ENCODE peak calls at places on chromosomes 13 and 19, in six cellular contexts. One of them, this sample, is unnamed.

GRCh38 chr13:81907973-81908372 is 1567.0 kb upstream of the SPRY2 start:
- DNase-seq in cardiac fibroblast: no peak
- DNase-seq in uterus: no peak
- DNase-seq in bronchial epithelial cell: no peak
- DNase-seq in A549: no peak
- DNase-seq in AG04449: no peak
- DNase-seq in this sample: no peak

GRCh38 chr19:29088761-29089160 is 124.2 kb downstream of the UQCRFS1 start:
- DNase-seq in AG04449: no peak
- DNase-seq in cardiac fibroblast: no peak
- DNase-seq in bronchial epithelial cell: no peak
- DNase-seq in uterus: no peak
- DNase-seq in A549: no peak
- DNase-seq in this sample: no peak

GRCh38 chr19:18982669-18983068 is 41.7 kb upstream of the HOMER3 start:
- DNase-seq in A549: no peak
- DNase-seq in AG04449: no peak
- DNase-seq in bronchial epithelial cell: no peak
- DNase-seq in cardiac fibroblast: no peak
- DNase-seq in uterus: no peak
- DNase-seq in this sample: no peak

GRCh38 chr19:1866693-1867358 is 3.4 kb upstream of the KLF16 start:
- DNase-seq in A549: no peak
- DNase-seq in AG04449: no peak
- DNase-seq in cardiac fibroblast: no peak
- DNase-seq in uterus: no peak
- DNase-seq in bronchial epithelial cell: no peak
- DNase-seq in this sample: no peak

GRCh38 chr19:52665047-52665446 is 26.9 kb upstream of the ZNF83 start:
- DNase-seq in AG04449: no peak
- DNase-seq in uterus: no peak
- DNase-seq in bronchial epithelial cell: no peak
- DNase-seq in A549: no peak
- DNase-seq in cardiac fibroblast: no peak
- DNase-seq in this sample: no peak

GRCh38 chr13:27338816-27339215 is 68.2 kb downstream of the RASL11A start:
- DNase-seq in cardiac fibroblast: peak; percentile 19
- DNase-seq in AG04449: no peak
- DNase-seq in A549: peak; percentile 42
- DNase-seq in uterus: no peak
- DNase-seq in bronchial epithelial cell: no peak
- DNase-seq in this sample: no peak

GRCh38 chr13:39410089-39410901 is 192.7 kb downstream of the LHFPL6 start:
- DNase-seq in A549: no peak
- DNase-seq in uterus: no peak
- DNase-seq in cardiac fibroblast: peak; percentile 90
- DNase-seq in AG04449: peak; percentile 42
- DNase-seq in bronchial epithelial cell: no peak
- DNase-seq in this sample: no peak

GRCh38 chr13:45786293-45786920 is 65.1 kb downstream of the SIAH3 start:
- DNase-seq in uterus: no peak
- DNase-seq in A549: no peak
- DNase-seq in cardiac fibroblast: no peak
- DNase-seq in bronchial epithelial cell: no peak
- DNase-seq in AG04449: no peak
- DNase-seq in this sample: no peak

GRCh38 chr19:45514376-45515051 is 7.2 kb downstream of the VASP start:
- DNase-seq in uterus: no peak
- DNase-seq in bronchial epithelial cell: no peak
- DNase-seq in AG04449: no peak
- DNase-seq in A549: peak; percentile 54
- DNase-seq in cardiac fibroblast: no peak
- DNase-seq in this sample: no peak

GRCh38 chr19:21362291-21362690 is 3.5 kb downstream of the ZNF738 start:
- DNase-seq in bronchial epithelial cell: no peak
- DNase-seq in uterus: no peak
- DNase-seq in cardiac fibroblast: no peak
- DNase-seq in A549: no peak
- DNase-seq in AG04449: no peak
- DNase-seq in this sample: no peak

DNA sequence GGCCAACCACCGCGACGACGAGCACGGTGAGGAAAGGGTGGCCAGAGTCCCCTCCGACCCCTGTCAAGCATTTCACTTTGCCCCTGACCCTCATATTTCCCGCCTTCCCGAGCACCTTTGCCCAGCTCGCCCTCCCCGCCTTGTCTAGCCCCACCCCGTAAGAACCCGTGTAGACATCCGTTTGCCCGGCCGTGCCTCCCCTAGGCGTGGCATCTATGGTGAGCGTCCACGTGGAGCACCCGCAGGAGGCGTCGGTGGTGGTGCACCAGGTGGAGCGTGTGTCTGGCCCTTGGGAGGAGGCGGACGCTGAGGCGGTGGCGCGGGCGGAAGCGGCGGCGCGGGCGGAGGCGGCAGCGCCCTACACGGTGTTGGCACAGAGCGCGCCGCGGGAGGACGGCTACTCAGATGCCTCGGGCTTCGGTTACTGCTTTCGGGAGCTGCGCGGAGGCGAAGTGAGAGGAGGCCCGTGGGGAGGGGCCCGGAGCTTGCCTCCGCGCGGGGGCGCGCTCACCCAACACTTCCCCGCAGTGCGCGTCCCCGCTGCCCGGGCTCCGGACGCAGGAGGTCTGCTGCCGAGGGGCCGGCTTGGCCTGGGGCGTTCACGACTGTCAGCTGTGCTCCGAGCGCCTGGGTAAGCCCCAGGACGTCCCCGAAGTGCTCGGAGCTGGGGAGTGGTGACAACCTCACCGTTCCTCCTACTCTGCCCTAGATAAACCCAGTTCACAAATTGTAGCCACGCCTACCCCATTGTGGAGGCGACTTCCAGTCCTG is 4.2 kb downstream of the LTBP4 start:
- DNase-seq in bronchial epithelial cell: peak; percentile 88
- DNase-seq in A549: peak; percentile 96
- DNase-seq in uterus: peak; percentile 75
- DNase-seq in cardiac fibroblast: peak; percentile 67
- DNase-seq in AG04449: no peak
- DNase-seq in this sample: peak; percentile 84
- TF ChIP-seq CTCF in bronchial epithelial cell: peak; percentile 48
- TF ChIP-seq CTCF in A549: peak; percentile 81
- TF ChIP-seq CTCF in uterus: peak; percentile 41
- TF ChIP-seq CTCF in cardiac fibroblast: no peak
- TF ChIP-seq CTCF in AG04449: peak; percentile 27
- TF ChIP-seq CTCF in this sample: peak; percentile 37

DNA sequence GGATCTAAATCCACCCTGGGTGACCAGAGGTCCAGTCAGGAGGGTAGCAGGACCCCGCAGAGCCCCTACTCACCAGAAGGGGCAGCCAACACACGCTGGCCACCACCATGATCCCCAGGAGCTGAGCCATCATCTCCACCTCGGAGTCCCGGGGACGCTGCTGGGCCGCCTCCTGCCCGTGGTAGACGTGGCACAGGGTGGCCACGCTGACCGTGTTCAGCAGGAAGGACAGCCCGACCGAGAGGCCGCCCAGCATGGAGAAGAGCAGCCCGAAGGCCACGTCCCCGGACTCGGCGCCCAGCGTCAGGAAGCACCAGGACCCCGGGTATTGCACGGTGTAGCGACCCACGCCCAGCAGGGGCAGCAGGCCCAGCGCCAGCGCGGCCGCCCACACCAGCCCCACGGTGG is 6.9 kb downstream of the TBXA2R start:
- DNase-seq in bronchial epithelial cell: no peak
- DNase-seq in cardiac fibroblast: no peak
- DNase-seq in A549: no peak
- DNase-seq in AG04449: no peak
- DNase-seq in uterus: no peak
- DNase-seq in this sample: no peak
- TF ChIP-seq CTCF in bronchial epithelial cell: no peak
- TF ChIP-seq CTCF in cardiac fibroblast: peak; percentile 25
- TF ChIP-seq CTCF in A549: no peak
- TF ChIP-seq CTCF in AG04449: peak; percentile 13
- TF ChIP-seq CTCF in uterus: no peak
- TF ChIP-seq CTCF in this sample: no peak

GRCh38 chr13:42836930-42837329 is 55.5 kb downstream of the FAM216B start:
- DNase-seq in uterus: no peak
- DNase-seq in bronchial epithelial cell: peak; percentile 25
- DNase-seq in cardiac fibroblast: peak; percentile 82
- DNase-seq in A549: peak; percentile 9
- DNase-seq in AG04449: no peak
- DNase-seq in this sample: no peak
- TF ChIP-seq CTCF in uterus: no peak
- TF ChIP-seq CTCF in bronchial epithelial cell: peak; percentile 44
- TF ChIP-seq CTCF in cardiac fibroblast: peak; percentile 62
- TF ChIP-seq CTCF in A549: no peak
- TF ChIP-seq CTCF in AG04449: peak; percentile 50
- TF ChIP-seq CTCF in this sample: no peak

DNA sequence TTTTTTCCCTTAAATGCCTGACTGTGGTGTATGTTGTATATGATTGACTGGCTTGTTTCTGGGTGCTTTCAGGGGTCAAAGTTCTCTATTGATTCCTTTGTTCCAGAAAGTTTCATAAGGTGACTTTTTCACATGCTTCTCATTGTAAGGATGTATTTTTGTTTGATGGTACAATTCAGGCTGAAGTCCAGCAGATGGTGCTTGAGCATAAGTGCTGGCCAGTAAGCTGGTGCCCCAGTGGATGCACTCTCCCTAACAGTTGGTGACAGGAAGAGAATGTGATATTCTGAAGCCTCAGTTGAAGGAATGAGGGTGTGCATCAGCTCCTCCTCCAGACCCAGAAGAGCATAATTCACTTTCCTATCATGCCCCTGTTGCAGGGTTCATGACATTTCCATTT is 1941.6 kb upstream of the PRR20A start:
- DNase-seq in AG04449: no peak
- DNase-seq in cardiac fibroblast: no peak
- DNase-seq in uterus: no peak
- DNase-seq in A549: peak; percentile 1
- DNase-seq in bronchial epithelial cell: peak; percentile 0
- DNase-seq in this sample: no peak
- TF ChIP-seq CTCF in AG04449: no peak
- TF ChIP-seq CTCF in cardiac fibroblast: no peak
- TF ChIP-seq CTCF in uterus: no peak
- TF ChIP-seq CTCF in A549: no peak
- TF ChIP-seq CTCF in bronchial epithelial cell: no peak
- TF ChIP-seq CTCF in this sample: no peak

DNA sequence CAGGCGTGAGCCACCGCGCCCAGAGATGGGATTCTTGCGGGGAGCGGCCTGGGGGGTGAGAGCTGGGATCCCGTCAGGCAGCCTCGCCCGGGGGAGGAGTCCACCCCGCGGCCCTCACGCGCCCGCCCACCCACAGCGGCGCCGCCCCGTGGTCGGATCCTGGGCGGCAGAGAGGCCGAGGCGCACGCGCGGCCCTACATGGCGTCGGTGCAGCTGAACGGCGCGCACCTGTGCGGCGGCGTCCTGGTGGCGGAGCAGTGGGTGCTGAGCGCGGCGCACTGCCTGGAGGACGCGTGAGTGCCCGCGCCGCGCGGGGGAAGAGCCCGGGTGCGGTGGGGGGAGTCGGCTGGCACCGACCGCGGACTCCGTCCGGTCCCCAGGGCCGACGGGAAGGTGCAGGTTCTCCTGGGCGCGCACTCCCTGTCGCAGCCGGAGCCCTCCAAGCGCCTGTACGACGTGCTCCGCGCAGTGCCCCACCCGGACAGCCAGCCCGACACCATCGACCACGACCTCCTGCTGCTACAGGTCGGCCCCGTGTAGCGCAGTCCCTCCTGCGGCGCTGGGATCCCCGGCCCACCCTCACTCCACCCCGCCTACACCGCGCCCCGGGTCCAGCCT is 1.1 kb downstream of the CFD start:
- DNase-seq in A549: peak; percentile 89
- DNase-seq in cardiac fibroblast: peak; percentile 79
- DNase-seq in AG04449: no peak
- DNase-seq in bronchial epithelial cell: peak; percentile 27
- DNase-seq in uterus: no peak
- DNase-seq in this sample: peak; percentile 87
- TF ChIP-seq CTCF in A549: peak; percentile 26
- TF ChIP-seq CTCF in cardiac fibroblast: no peak
- TF ChIP-seq CTCF in AG04449: peak; percentile 37
- TF ChIP-seq CTCF in bronchial epithelial cell: peak; percentile 24
- TF ChIP-seq CTCF in uterus: no peak
- TF ChIP-seq CTCF in this sample: no peak

GRCh38 chr13:51916419-51916818 is 54.6 kb downstream of the CCDC70 start:
- DNase-seq in bronchial epithelial cell: no peak
- DNase-seq in cardiac fibroblast: no peak
- DNase-seq in AG04449: no peak
- DNase-seq in uterus: no peak
- DNase-seq in A549: no peak
- DNase-seq in this sample: no peak

GRCh38 chr13:51914137-51914493 is 52.3 kb downstream of the CCDC70 start:
- DNase-seq in AG04449: no peak
- DNase-seq in cardiac fibroblast: no peak
- DNase-seq in uterus: no peak
- DNase-seq in bronchial epithelial cell: peak; percentile 12
- DNase-seq in A549: no peak
- DNase-seq in this sample: no peak

GRCh38 chr13:51912511-51913225 is 50.9 kb downstream of the CCDC70 start:
- DNase-seq in uterus: no peak
- DNase-seq in AG04449: no peak
- DNase-seq in cardiac fibroblast: no peak
- DNase-seq in A549: no peak
- DNase-seq in bronchial epithelial cell: no peak
- DNase-seq in this sample: no peak

GRCh38 chr13:51912091-51912490 is 50.3 kb downstream of the CCDC70 start:
- DNase-seq in uterus: no peak
- DNase-seq in bronchial epithelial cell: peak; percentile 34
- DNase-seq in AG04449: no peak
- DNase-seq in A549: no peak
- DNase-seq in cardiac fibroblast: peak; percentile 5
- DNase-seq in this sample: no peak

DNA sequence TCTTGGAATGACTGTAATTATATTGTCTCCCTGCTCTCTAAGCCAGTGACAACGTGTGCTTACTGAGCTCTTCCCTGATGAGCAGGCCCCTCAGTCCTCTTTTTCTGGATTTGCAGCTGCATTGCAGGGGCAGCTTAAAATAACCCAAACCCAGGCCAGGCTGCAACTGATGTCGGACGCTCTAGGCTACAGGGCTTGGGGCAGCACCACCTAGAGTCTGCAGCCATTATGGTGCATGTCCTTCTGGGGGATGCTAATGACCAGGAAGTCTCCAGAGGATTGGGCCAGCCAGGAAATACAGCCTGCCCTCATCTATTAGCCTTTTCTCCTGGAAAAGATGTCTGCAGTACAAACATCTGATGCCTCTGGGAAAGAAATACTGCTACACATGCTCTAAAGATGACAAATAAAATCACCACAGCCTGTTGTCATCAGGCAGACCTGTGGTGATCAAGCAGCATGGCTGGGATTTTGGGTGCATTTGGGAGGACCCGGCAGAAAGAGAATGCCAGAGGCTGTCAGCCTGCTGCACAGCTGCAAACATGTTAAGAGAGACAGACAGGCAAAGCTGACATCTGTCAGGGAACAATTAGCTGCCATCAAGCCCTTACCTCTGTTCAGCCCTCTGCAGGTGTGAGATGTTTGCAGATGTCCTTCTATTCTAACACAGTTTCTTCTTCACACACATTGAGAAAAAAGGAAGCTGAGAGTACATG is 51.8 kb downstream of the CCDC70 start:
- DNase-seq in uterus: no peak
- DNase-seq in cardiac fibroblast: no peak
- DNase-seq in bronchial epithelial cell: no peak
- DNase-seq in A549: no peak
- DNase-seq in AG04449: no peak
- DNase-seq in this sample: no peak
- TF ChIP-seq CTCF in uterus: no peak
- TF ChIP-seq CTCF in cardiac fibroblast: peak; percentile 2
- TF ChIP-seq CTCF in bronchial epithelial cell: no peak
- TF ChIP-seq CTCF in A549: no peak
- TF ChIP-seq CTCF in AG04449: no peak
- TF ChIP-seq CTCF in this sample: no peak

GRCh38 chr19:7534531-7534980 is 961 bp upstream of the PNPLA6 start:
- DNase-seq in bronchial epithelial cell: peak; percentile 43
- DNase-seq in AG04449: no peak
- DNase-seq in cardiac fibroblast: peak; percentile 83
- DNase-seq in A549: peak; percentile 78
- DNase-seq in uterus: peak; percentile 71
- DNase-seq in this sample: peak; percentile 76
- TF ChIP-seq CTCF in bronchial epithelial cell: no peak
- TF ChIP-seq CTCF in AG04449: peak; percentile 31
- TF ChIP-seq CTCF in cardiac fibroblast: no peak
- TF ChIP-seq CTCF in A549: peak; percentile 16
- TF ChIP-seq CTCF in uterus: peak; percentile 8
- TF ChIP-seq CTCF in this sample: no peak